ENCODE peak calls at places on chromosomes 13 and 19, in seven cellular contexts. J is CD4-positive, CD25-positive, alpha-beta regulatory T cell; X is Right ventricle myocardium superior; P is lower leg skin; S is frontal cortex; O is GM10248; Z is progenitor cell of endocrine pancreas. U is an unnamed sample.

GRCh38 chr13:110815471-110816204 is 99.2 kb downstream of the ANKRD10 start:
- DNase-seq in J (no peak), X (no peak), P (peak; percentile 84), S (no peak), O (no peak), Z (no peak), U (no peak)

GRCh38 chr19:29974701-29975100 is 32.7 kb downstream of the URI1 start:
- DNase-seq in J (no peak), X (no peak), P (no peak), S (no peak), O (no peak), Z (no peak), U (no peak)

GRCh38 chr19:50658438-50659317 is 9.4 kb downstream of the C19orf81 start:
- DNase-seq in J (peak; percentile 7), X (peak; percentile 63), P (peak; percentile 87), S (peak; percentile 97), O (peak; percentile 78), Z (peak; percentile 83), U (peak; percentile 68)

GRCh38 chr13:34026308-34026707 is 208.4 kb downstream of the RFC3 start:
- DNase-seq in J (no peak), X (no peak), P (no peak), S (no peak), O (no peak), Z (no peak), U (no peak)

GRCh38 chr13:47903836-47904235 is 97.2 kb downstream of the SUCLA2 start:
- DNase-seq in J (no peak), X (no peak), P (no peak), S (no peak), O (no peak), Z (no peak), U (no peak)

GRCh38 chr13:80341098-80341701 is at the start of gene SPRY2:
- DNase-seq in J (no peak), X (peak; percentile 97), P (peak; percentile 98), S (peak; percentile 86), O (peak; percentile 59), Z (peak; percentile 88), U (peak; percentile 93)

GRCh38 chr19:56538761-56539263 is at the start of gene ZFP28:
- DNase-seq in J (peak; percentile 66), X (peak; percentile 91), P (peak; percentile 93), S (peak; percentile 88), O (no peak), Z (peak; percentile 49), U (peak; percentile 85)

GRCh38 chr13:97307882-97308624 is 85.9 kb downstream of the MBNL2 start:
- DNase-seq in J (no peak), X (peak; percentile 58), P (no peak), S (no peak), O (no peak), Z (no peak), U (peak; percentile 44)

GRCh38 chr19:42325896-42326771 is 699 bp downstream of the MEGF8 start:
- DNase-seq in J (no peak), X (peak; percentile 56), P (peak; percentile 88), S (no peak), O (peak; percentile 63), Z (no peak), U (no peak)

GRCh38 chr19:15464394-15465385 is at the start of gene RASAL3:
- DNase-seq in J (peak; percentile 40), X (no peak), P (no peak), S (peak; percentile 5), O (peak; percentile 70), Z (no peak), U (no peak)

U was measured in heart right ventricle.